ENCODE peak calls at places on chromosomes 11 and 22, in seven cellular contexts. One of them, this sample, is unnamed.

GRCh38 chr11:107561688-107562087 is 3.8 kb downstream of the ALKBH8 start:
- DNase-seq in Panc1: peak; percentile 92
- DNase-seq in HCT116: no peak
- DNase-seq in K562: no peak
- DNase-seq in SK-N-SH: no peak
- DNase-seq in HepG2: no peak
- DNase-seq in GM12878: no peak
- DNase-seq in this sample: no peak

GRCh38 chr22:45511847-45512261 is 9.2 kb downstream of the FBLN1 start:
- DNase-seq in Panc1: no peak
- DNase-seq in HCT116: no peak
- DNase-seq in K562: no peak
- DNase-seq in SK-N-SH: no peak
- DNase-seq in HepG2: no peak
- DNase-seq in GM12878: no peak
- DNase-seq in this sample: no peak

GRCh38 chr11:64516226-64516625 is 74.8 kb upstream of the SLC22A12 start:
- DNase-seq in Panc1: no peak
- DNase-seq in HCT116: no peak
- DNase-seq in K562: peak; percentile 49
- DNase-seq in SK-N-SH: no peak
- DNase-seq in HepG2: no peak
- DNase-seq in GM12878: no peak
- DNase-seq in this sample: no peak

GRCh38 chr11:72897506-72897905 is 83.3 kb downstream of the ATG16L2 start:
- DNase-seq in Panc1: peak; percentile 45
- DNase-seq in HCT116: no peak
- DNase-seq in K562: no peak
- DNase-seq in SK-N-SH: no peak
- DNase-seq in HepG2: no peak
- DNase-seq in GM12878: no peak
- DNase-seq in this sample: no peak

GRCh38 chr11:61494341-61495038 is 14.1 kb upstream of the LRRC10B start:
- DNase-seq in Panc1: no peak
- DNase-seq in HCT116: no peak
- DNase-seq in K562: no peak
- DNase-seq in SK-N-SH: no peak
- DNase-seq in HepG2: no peak
- DNase-seq in GM12878: no peak
- DNase-seq in this sample: no peak

GRCh38 chr11:61917357-61918109 is at the start of gene RAB3IL1:
- DNase-seq in Panc1: no peak
- DNase-seq in HCT116: no peak
- DNase-seq in K562: peak; percentile 91
- DNase-seq in SK-N-SH: peak; percentile 94
- DNase-seq in HepG2: no peak
- DNase-seq in GM12878: no peak
- DNase-seq in this sample: no peak

GRCh38 chr11:72585762-72586590 is 88.2 kb downstream of the PDE2A start:
- DNase-seq in Panc1: no peak
- DNase-seq in HCT116: peak; percentile 38
- DNase-seq in K562: peak; percentile 81
- DNase-seq in SK-N-SH: peak; percentile 89
- DNase-seq in HepG2: peak; percentile 44
- DNase-seq in GM12878: peak; percentile 12
- DNase-seq in this sample: no peak

GRCh38 chr11:117921893-117922292 is 7.3 kb downstream of the TMPRSS13 start:
- DNase-seq in Panc1: no peak
- DNase-seq in HCT116: no peak
- DNase-seq in K562: no peak
- DNase-seq in SK-N-SH: no peak
- DNase-seq in HepG2: no peak
- DNase-seq in GM12878: no peak
- DNase-seq in this sample: no peak

GRCh38 chr11:76216536-76217326 is 10.4 kb upstream of the WNT11 start:
- DNase-seq in Panc1: no peak
- DNase-seq in HCT116: no peak
- DNase-seq in K562: no peak
- DNase-seq in SK-N-SH: no peak
- DNase-seq in HepG2: no peak
- DNase-seq in GM12878: no peak
- DNase-seq in this sample: no peak

GRCh38 chr22:43346521-43346929 is 3.4 kb upstream of the SCUBE1 start:
- DNase-seq in Panc1: peak; percentile 5
- DNase-seq in HCT116: peak; percentile 42
- DNase-seq in K562: peak; percentile 57
- DNase-seq in SK-N-SH: peak; percentile 73
- DNase-seq in HepG2: peak; percentile 30
- DNase-seq in GM12878: no peak
- DNase-seq in this sample: peak; percentile 87

GRCh38 chr11:22466809-22467208 is 128.6 kb downstream of the SLC17A6 start:
- DNase-seq in Panc1: no peak
- DNase-seq in HCT116: peak; percentile 13
- DNase-seq in K562: no peak
- DNase-seq in SK-N-SH: no peak
- DNase-seq in HepG2: no peak
- DNase-seq in GM12878: no peak
- DNase-seq in this sample: no peak

GRCh38 chr22:32917577-32918375 is 116.3 kb downstream of the TIMP3 start:
- DNase-seq in Panc1: no peak
- DNase-seq in HCT116: no peak
- DNase-seq in K562: no peak
- DNase-seq in SK-N-SH: no peak
- DNase-seq in HepG2: no peak
- DNase-seq in GM12878: no peak
- DNase-seq in this sample: no peak

GRCh38 chr11:46247090-46247489 is 30.4 kb upstream of the CREB3L1 start:
- DNase-seq in Panc1: no peak
- DNase-seq in HCT116: no peak
- DNase-seq in K562: no peak
- DNase-seq in SK-N-SH: no peak
- DNase-seq in HepG2: no peak
- DNase-seq in GM12878: no peak
- DNase-seq in this sample: no peak

GRCh38 chr11:131511794-131512193 is 141.4 kb downstream of the NTM start:
- DNase-seq in Panc1: peak; percentile 2
- DNase-seq in HCT116: no peak
- DNase-seq in K562: peak; percentile 42
- DNase-seq in SK-N-SH: peak; percentile 43
- DNase-seq in HepG2: peak; percentile 27
- DNase-seq in GM12878: no peak
- DNase-seq in this sample: peak; percentile 25

GRCh38 chr11:131886201-131886600 is 515.8 kb downstream of the NTM start:
- DNase-seq in Panc1: no peak
- DNase-seq in HCT116: no peak
- DNase-seq in K562: no peak
- DNase-seq in SK-N-SH: no peak
- DNase-seq in HepG2: no peak
- DNase-seq in GM12878: no peak
- DNase-seq in this sample: no peak

GRCh38 chr11:4134844-4135243 is 40.2 kb downstream of the RRM1 start:
- DNase-seq in Panc1: no peak
- DNase-seq in HCT116: no peak
- DNase-seq in K562: no peak
- DNase-seq in SK-N-SH: no peak
- DNase-seq in HepG2: peak; percentile 51
- DNase-seq in GM12878: no peak
- DNase-seq in this sample: no peak

GRCh38 chr11:77351281-77351905 is 49.9 kb upstream of the GDPD4 start:
- DNase-seq in Panc1: no peak
- DNase-seq in HCT116: no peak
- DNase-seq in K562: no peak
- DNase-seq in SK-N-SH: no peak
- DNase-seq in HepG2: no peak
- DNase-seq in GM12878: no peak
- DNase-seq in this sample: no peak

GRCh38 chr11:64472593-64473455 is 113.9 kb downstream of the RPS6KA4 start:
- DNase-seq in Panc1: no peak
- DNase-seq in HCT116: no peak
- DNase-seq in K562: peak; percentile 28
- DNase-seq in SK-N-SH: no peak
- DNase-seq in HepG2: no peak
- DNase-seq in GM12878: no peak
- DNase-seq in this sample: no peak

GRCh38 chr22:27019827-27020226 is 362.4 kb downstream of the MIAT start:
- DNase-seq in Panc1: no peak
- DNase-seq in HCT116: no peak
- DNase-seq in K562: no peak
- DNase-seq in SK-N-SH: no peak
- DNase-seq in HepG2: no peak
- DNase-seq in GM12878: no peak
- DNase-seq in this sample: peak; percentile 19
- TF ChIP-seq SIN3A in Panc1: no peak
- TF ChIP-seq SIN3A in HCT116: no peak
- TF ChIP-seq SIN3A in K562: no peak
- TF ChIP-seq SIN3A in SK-N-SH: no peak
- TF ChIP-seq SIN3A in HepG2: no peak
- TF ChIP-seq SIN3A in GM12878: no peak
- TF ChIP-seq SIN3A in this sample: no peak

GRCh38 chr11:120115272-120116000 is 22.5 kb downstream of the TRIM29 start:
- DNase-seq in Panc1: no peak
- DNase-seq in HCT116: no peak
- DNase-seq in K562: peak; percentile 39
- DNase-seq in SK-N-SH: no peak
- DNase-seq in HepG2: no peak
- DNase-seq in GM12878: no peak
- DNase-seq in this sample: peak; percentile 58

GRCh38 chr11:120109531-120109930 is 28.4 kb downstream of the TRIM29 start:
- DNase-seq in Panc1: no peak
- DNase-seq in HCT116: no peak
- DNase-seq in K562: no peak
- DNase-seq in SK-N-SH: no peak
- DNase-seq in HepG2: no peak
- DNase-seq in GM12878: no peak
- DNase-seq in this sample: no peak

GRCh38 chr11:120108785-120109168 is 29.1 kb downstream of the TRIM29 start:
- DNase-seq in Panc1: no peak
- DNase-seq in HCT116: no peak
- DNase-seq in K562: no peak
- DNase-seq in SK-N-SH: no peak
- DNase-seq in HepG2: no peak
- DNase-seq in GM12878: no peak
- DNase-seq in this sample: no peak

GRCh38 chr11:120108154-120108784 is 29.6 kb downstream of the TRIM29 start:
- DNase-seq in Panc1: peak; percentile 56
- DNase-seq in HCT116: no peak
- DNase-seq in K562: peak; percentile 91
- DNase-seq in SK-N-SH: peak; percentile 95
- DNase-seq in HepG2: peak; percentile 14
- DNase-seq in GM12878: no peak
- DNase-seq in this sample: peak; percentile 46

GRCh38 chr11:120112174-120112796 is 25.6 kb downstream of the TRIM29 start:
- DNase-seq in Panc1: no peak
- DNase-seq in HCT116: no peak
- DNase-seq in K562: peak; percentile 39
- DNase-seq in SK-N-SH: peak; percentile 42
- DNase-seq in HepG2: no peak
- DNase-seq in GM12878: no peak
- DNase-seq in this sample: no peak
- TF ChIP-seq SIN3A in Panc1: no peak
- TF ChIP-seq SIN3A in HCT116: no peak
- TF ChIP-seq SIN3A in K562: no peak
- TF ChIP-seq SIN3A in SK-N-SH: no peak
- TF ChIP-seq SIN3A in HepG2: no peak
- TF ChIP-seq SIN3A in GM12878: no peak
- TF ChIP-seq SIN3A in this sample: no peak

DNA sequence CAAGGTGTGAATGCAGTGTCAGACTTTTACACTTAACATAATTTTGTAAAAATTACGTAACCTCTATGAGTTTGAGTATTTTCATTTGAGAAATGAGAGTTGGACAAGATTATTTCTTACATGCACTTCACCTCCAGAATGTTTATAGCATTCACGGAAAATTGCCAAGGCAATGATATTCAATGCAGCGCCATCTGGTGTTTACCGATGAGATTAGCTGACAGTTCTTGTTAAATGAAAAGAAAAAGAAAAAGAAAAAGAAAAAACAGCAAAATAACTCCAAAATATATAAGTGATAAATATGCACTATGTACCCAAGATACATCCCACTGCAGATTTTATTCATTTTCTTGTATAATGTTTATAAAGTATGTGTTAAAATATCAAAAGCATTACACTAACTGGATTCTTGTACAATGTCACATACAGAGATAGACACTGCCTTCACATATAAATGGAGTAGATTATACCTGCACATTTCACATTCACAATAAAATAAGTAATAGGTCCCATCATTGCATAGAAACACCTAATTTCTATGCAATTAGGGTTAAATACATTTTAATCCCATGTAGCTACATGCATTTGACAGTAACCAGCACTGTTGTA is 976.3 kb upstream of the FAT3 start:
- DNase-seq in Panc1: peak; percentile 8
- DNase-seq in HCT116: peak; percentile 4
- DNase-seq in K562: no peak
- DNase-seq in SK-N-SH: no peak
- DNase-seq in HepG2: peak; percentile 28
- DNase-seq in GM12878: no peak
- DNase-seq in this sample: no peak
- TF ChIP-seq SIN3A in Panc1: no peak
- TF ChIP-seq SIN3A in HCT116: no peak
- TF ChIP-seq SIN3A in K562: no peak
- TF ChIP-seq SIN3A in SK-N-SH: no peak
- TF ChIP-seq SIN3A in HepG2: no peak
- TF ChIP-seq SIN3A in GM12878: no peak
- TF ChIP-seq SIN3A in this sample: no peak

GRCh38 chr11:57359396-57359795 is 21.2 kb downstream of the P2RX3 start:
- DNase-seq in Panc1: no peak
- DNase-seq in HCT116: no peak
- DNase-seq in K562: no peak
- DNase-seq in SK-N-SH: no peak
- DNase-seq in HepG2: no peak
- DNase-seq in GM12878: no peak
- DNase-seq in this sample: no peak

GRCh38 chr11:57358991-57359390 is 20.8 kb downstream of the P2RX3 start:
- DNase-seq in Panc1: no peak
- DNase-seq in HCT116: no peak
- DNase-seq in K562: no peak
- DNase-seq in SK-N-SH: no peak
- DNase-seq in HepG2: no peak
- DNase-seq in GM12878: no peak
- DNase-seq in this sample: no peak

GRCh38 chr11:57361926-57362325 is 19.0 kb downstream of the PRG3 start:
- DNase-seq in Panc1: no peak
- DNase-seq in HCT116: no peak
- DNase-seq in K562: no peak
- DNase-seq in SK-N-SH: no peak
- DNase-seq in HepG2: no peak
- DNase-seq in GM12878: no peak
- DNase-seq in this sample: no peak

GRCh38 chr11:57359896-57360690 is 20.9 kb downstream of the PRG3 start:
- DNase-seq in Panc1: no peak
- DNase-seq in HCT116: no peak
- DNase-seq in K562: no peak
- DNase-seq in SK-N-SH: no peak
- DNase-seq in HepG2: no peak
- DNase-seq in GM12878: no peak
- DNase-seq in this sample: no peak

DNA sequence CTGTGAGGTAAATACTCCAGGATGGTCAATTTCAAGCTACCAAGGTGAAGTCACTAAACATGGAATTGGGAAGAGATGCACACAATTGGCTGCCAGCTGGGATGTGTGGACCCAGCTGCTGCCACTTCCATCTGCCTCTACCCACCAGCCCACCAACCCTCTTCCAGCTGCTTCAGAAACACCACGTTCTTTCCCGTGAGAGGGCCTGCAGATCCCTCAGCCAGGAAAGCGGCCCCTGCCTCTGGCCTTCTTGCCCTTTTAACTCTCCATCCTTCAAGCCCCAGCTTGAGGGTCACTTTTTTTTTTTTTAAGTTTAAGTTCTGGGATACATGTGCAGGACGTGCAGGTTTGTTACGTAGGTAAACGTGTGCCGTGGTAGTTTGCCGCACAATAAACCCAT is 20.0 kb downstream of the PRG3 start:
- DNase-seq in Panc1: no peak
- DNase-seq in HCT116: no peak
- DNase-seq in K562: no peak
- DNase-seq in SK-N-SH: no peak
- DNase-seq in HepG2: no peak
- DNase-seq in GM12878: no peak
- DNase-seq in this sample: no peak
- TF ChIP-seq SIN3A in Panc1: no peak
- TF ChIP-seq SIN3A in HCT116: no peak
- TF ChIP-seq SIN3A in K562: no peak
- TF ChIP-seq SIN3A in SK-N-SH: no peak
- TF ChIP-seq SIN3A in HepG2: no peak
- TF ChIP-seq SIN3A in GM12878: no peak
- TF ChIP-seq SIN3A in this sample: no peak

This sample was measured in H1.